ENCODE peak calls at places on chromosomes 11 and 22, in four cellular contexts. One of them, this sample, is unnamed.

GRCh38 chr11:58813693-58814092 is 30.8 kb downstream of the GLYATL2 start:
- DNase-seq in cardiac fibroblast: no peak
- DNase-seq in PC-3: peak
- DNase-seq in IMR-90: no peak
- DNase-seq in this sample: no peak

GRCh38 chr22:25021976-25022711 is 69.6 kb downstream of the KIAA1671 start:
- DNase-seq in cardiac fibroblast: no peak
- DNase-seq in PC-3: no peak
- DNase-seq in IMR-90: no peak
- DNase-seq in this sample: no peak

GRCh38 chr22:37295946-37296345 is 13.6 kb downstream of the CYTH4 start:
- DNase-seq in cardiac fibroblast: no peak
- DNase-seq in PC-3: no peak
- DNase-seq in IMR-90: no peak
- DNase-seq in this sample: no peak

GRCh38 chr11:94117871-94118270 is 10.8 kb upstream of the PANX1 start:
- DNase-seq in cardiac fibroblast: no peak
- DNase-seq in PC-3: peak
- DNase-seq in IMR-90: peak
- DNase-seq in this sample: no peak

GRCh38 chr11:106101797-106102196 is 24.3 kb downstream of the AASDHPPT start:
- DNase-seq in cardiac fibroblast: peak
- DNase-seq in PC-3: no peak
- DNase-seq in IMR-90: peak
- DNase-seq in this sample: peak

GRCh38 chr11:64858467-64859401 is 14.3 kb upstream of the CDC42BPG start:
- DNase-seq in cardiac fibroblast: no peak
- DNase-seq in PC-3: peak
- DNase-seq in IMR-90: no peak
- DNase-seq in this sample: no peak

GRCh38 chr11:62489204-62489603 is 57.4 kb downstream of the AHNAK start:
- DNase-seq in cardiac fibroblast: no peak
- DNase-seq in PC-3: no peak
- DNase-seq in IMR-90: peak
- DNase-seq in this sample: no peak

GRCh38 chr11:36490026-36490806 is 19.9 kb downstream of the TRAF6 start:
- DNase-seq in cardiac fibroblast: no peak
- DNase-seq in PC-3: no peak
- DNase-seq in IMR-90: no peak
- DNase-seq in this sample: no peak

GRCh38 chr11:28505216-28505615 is 397.0 kb downstream of the METTL15 start:
- DNase-seq in cardiac fibroblast: no peak
- DNase-seq in PC-3: peak
- DNase-seq in IMR-90: no peak
- DNase-seq in this sample: no peak

GRCh38 chr22:40960137-40960536 is 9.0 kb downstream of the RBX1 start:
- DNase-seq in cardiac fibroblast: no peak
- DNase-seq in PC-3: no peak
- DNase-seq in IMR-90: no peak
- DNase-seq in this sample: no peak

GRCh38 chr22:27348634-27349033 is 452.9 kb downstream of the MN1 start:
- DNase-seq in cardiac fibroblast: peak
- DNase-seq in PC-3: no peak
- DNase-seq in IMR-90: peak
- DNase-seq in this sample: no peak

GRCh38 chr11:13962562-13963168 is at the start of gene SPON1:
- DNase-seq in cardiac fibroblast: peak
- DNase-seq in PC-3: no peak
- DNase-seq in IMR-90: peak
- DNase-seq in this sample: peak

DNA sequence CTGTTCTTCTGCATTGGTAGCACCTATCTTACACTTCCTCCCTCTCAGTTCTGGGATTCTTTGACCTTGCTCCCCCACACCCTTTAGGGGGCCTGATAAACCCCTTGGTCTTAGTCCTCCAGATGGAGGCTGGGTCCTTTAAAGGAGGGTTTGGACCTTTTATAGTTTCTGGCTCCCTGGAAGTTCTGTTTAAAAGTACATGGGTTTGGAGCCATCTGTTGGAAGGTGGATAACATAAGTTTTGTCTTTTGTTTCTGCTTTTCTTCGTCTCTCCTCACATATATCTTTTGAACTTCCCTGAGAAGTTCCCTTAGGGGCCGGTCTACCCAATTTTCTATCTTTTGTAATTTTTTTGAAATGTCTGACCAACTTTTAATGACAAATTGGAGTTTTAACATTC is 17.9 kb upstream of the HYLS1 start:
- DNase-seq in cardiac fibroblast: peak
- DNase-seq in PC-3: no peak
- DNase-seq in IMR-90: no peak
- DNase-seq in this sample: no peak
- TF ChIP-seq CTCF in cardiac fibroblast: no peak
- TF ChIP-seq CTCF in PC-3: no peak
- TF ChIP-seq CTCF in IMR-90: no peak
- TF ChIP-seq CTCF in this sample: no peak

GRCh38 chr11:69401715-69402114 is 79.7 kb upstream of the LINC01488 start:
- DNase-seq in cardiac fibroblast: no peak
- DNase-seq in PC-3: no peak
- DNase-seq in IMR-90: no peak
- DNase-seq in this sample: no peak
- TF ChIP-seq CTCF in cardiac fibroblast: no peak
- TF ChIP-seq CTCF in PC-3: no peak
- TF ChIP-seq CTCF in IMR-90: no peak
- TF ChIP-seq CTCF in this sample: no peak

DNA sequence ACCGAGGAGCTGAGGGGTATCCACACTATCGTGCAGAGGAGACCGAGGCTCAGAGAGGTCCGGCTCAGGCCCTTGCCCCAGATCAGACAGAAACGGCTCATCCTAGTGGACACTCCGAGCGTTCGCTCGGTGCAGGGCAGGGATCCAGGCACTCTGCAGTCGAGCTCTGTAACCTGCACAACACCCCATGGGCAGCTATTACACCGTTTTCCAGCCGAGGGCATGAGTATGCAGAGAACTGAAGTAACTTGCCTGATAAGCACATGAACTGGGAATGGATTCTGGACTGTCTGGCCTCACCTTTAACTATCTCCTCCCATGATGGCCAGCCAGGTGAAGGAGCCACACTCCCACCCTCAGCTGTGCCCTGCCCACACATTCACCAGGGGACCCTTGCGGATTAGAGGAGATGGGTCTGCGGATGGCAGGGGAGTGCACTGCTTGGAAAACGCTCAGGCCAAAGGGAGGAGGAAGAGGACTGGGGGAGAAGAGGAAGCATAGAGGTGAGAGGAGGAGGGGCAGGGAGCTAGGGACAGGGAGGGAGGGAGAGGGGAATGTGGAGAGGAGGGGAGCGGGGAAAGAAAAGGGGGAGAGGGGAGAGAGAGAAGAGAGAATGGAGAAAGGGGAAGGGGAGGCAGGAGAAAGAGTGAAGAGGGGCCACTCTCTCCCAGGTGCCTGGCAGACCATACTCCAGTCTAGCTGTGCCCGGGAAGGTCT is 33.0 kb upstream of the TCF20 start:
- DNase-seq in cardiac fibroblast: no peak
- DNase-seq in PC-3: no peak
- DNase-seq in IMR-90: no peak
- DNase-seq in this sample: no peak
- TF ChIP-seq CTCF in cardiac fibroblast: no peak
- TF ChIP-seq CTCF in PC-3: no peak
- TF ChIP-seq CTCF in IMR-90: no peak
- TF ChIP-seq CTCF in this sample: no peak

DNA sequence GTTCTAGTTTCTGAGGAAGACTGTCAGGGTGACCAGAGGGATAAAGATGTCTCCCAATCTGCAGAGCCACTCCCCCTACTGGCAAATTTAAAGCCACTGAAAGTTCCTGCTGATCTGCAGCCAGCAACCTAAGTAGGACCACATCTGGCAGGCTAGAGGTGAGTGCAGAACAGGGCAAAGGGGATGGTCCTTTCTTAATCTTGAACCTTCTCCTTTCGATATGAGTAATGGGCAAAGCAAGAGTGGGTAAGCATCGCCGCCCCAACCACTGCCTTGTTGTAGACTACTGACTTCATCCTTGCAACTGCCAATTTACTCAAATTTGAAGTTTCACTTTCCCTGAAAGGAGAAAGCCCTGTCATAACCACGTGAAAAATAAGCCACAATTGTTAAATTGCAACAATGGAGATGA is 30.7 kb downstream of the SCUBE2 start:
- DNase-seq in cardiac fibroblast: no peak
- DNase-seq in PC-3: peak
- DNase-seq in IMR-90: no peak
- DNase-seq in this sample: no peak
- TF ChIP-seq CTCF in cardiac fibroblast: peak
- TF ChIP-seq CTCF in PC-3: peak
- TF ChIP-seq CTCF in IMR-90: no peak
- TF ChIP-seq CTCF in this sample: peak

DNA sequence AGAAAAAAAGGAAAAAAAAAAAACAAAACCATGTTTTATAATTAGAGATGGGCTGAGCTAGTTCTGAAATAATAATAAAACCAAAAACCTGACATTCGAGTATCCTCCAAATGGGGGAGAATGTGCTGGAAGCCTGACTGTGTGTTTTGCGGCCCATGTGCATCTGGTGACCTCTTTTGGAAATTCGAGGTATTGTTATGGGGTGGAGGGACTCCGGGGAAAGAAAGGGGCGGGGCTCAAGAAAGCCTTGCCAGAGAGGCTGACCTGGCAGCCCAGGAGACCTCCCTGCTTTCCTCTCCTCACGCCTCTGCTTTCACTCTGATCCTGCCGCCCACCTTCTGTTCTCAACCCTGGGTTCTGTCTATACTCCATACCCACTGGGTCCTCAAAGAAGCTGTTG is 72.9 kb downstream of the CTTN start:
- DNase-seq in cardiac fibroblast: peak
- DNase-seq in PC-3: peak
- DNase-seq in IMR-90: no peak
- DNase-seq in this sample: peak
- TF ChIP-seq CTCF in cardiac fibroblast: peak
- TF ChIP-seq CTCF in PC-3: peak
- TF ChIP-seq CTCF in IMR-90: peak
- TF ChIP-seq CTCF in this sample: peak

DNA sequence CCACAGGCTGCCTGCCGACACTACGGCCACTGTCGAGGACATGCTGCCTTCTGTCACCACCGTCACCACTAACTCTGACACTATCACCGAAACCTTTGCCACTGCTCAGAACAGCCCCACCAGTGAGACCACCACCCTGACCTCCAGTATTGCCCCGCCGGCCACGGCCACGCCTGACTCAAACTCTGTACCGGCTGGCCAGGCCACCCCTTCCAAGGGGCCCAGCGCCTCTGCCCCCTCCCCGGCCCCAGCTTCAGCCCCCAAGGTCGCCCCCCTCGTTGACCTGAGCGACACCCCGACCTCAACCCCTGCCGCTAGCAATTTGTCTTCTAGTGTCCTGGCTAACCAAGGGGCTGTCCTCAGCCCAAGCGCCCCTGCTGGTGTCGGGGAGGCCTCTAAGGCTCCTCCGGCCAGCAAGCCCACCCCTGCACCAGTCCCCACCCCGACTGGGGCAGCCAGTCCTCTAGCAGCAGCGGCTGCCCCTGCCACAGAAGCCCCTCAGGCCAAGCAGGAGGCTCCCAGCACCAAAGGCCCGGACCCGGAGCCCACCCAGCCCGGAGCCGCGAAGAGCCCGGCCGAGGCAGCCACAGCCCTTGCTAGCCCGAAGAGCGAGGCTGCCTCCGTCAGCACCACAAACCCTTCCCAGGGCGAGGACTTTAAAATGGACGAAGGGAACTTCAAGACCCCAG is 41.3 kb upstream of the TTC12 start:
- DNase-seq in cardiac fibroblast: no peak
- DNase-seq in PC-3: no peak
- DNase-seq in IMR-90: no peak
- DNase-seq in this sample: no peak
- TF ChIP-seq CTCF in cardiac fibroblast: no peak
- TF ChIP-seq CTCF in PC-3: no peak
- TF ChIP-seq CTCF in IMR-90: no peak
- TF ChIP-seq CTCF in this sample: no peak

GRCh38 chr22:46035380-46035741 is 58.4 kb upstream of the WNT7B start:
- DNase-seq in cardiac fibroblast: no peak
- DNase-seq in PC-3: no peak
- DNase-seq in IMR-90: no peak
- DNase-seq in this sample: no peak

GRCh38 chr22:46038516-46039430 is 61.8 kb upstream of the WNT7B start:
- DNase-seq in cardiac fibroblast: no peak
- DNase-seq in PC-3: no peak
- DNase-seq in IMR-90: no peak
- DNase-seq in this sample: no peak

GRCh38 chr22:46035742-46036557 is 59.0 kb upstream of the WNT7B start:
- DNase-seq in cardiac fibroblast: peak
- DNase-seq in PC-3: peak
- DNase-seq in IMR-90: peak
- DNase-seq in this sample: peak

GRCh38 chr22:46038174-46038487 is 61.2 kb upstream of the WNT7B start:
- DNase-seq in cardiac fibroblast: no peak
- DNase-seq in PC-3: no peak
- DNase-seq in IMR-90: no peak
- DNase-seq in this sample: no peak

DNA sequence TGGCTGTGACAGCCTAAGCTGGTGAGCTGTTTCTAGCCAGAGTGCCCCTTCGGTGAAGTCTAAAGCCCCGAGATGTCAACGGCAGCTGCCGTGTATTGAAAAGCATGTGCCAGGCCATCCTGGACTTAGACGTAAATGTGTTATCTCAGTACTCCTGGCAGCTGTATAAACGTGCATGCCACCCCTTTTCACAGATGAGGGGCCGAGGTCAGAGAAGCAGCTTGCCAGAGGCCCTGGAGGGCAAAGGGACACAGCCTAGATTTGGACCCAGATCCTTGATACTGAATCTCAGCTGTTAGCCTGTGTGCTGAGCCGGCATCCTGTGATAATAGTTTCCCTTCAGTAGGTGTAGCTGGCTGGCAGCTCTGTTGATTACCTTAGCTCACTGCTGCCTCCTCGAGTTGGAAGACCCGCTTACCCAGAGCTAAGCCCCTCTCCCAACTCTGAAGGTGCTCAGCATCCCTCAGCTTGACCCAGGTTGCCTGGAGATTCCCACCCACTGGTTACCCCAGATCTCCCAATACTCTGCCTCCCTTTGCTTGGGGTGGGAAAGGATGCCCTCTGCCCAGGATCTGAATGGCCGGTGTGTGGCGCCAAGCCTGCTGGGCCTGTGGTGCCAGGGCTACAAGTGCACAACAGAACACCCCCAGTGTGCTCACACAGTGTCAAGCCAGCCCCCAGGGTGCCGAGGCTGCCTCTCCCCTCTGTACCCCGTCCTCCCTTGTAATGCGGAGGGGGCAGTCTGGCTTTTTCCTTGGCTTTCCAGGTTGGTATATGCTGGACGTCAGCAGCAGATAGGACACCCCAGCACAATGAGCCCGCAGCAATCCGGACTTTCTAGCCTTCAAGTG is 59.8 kb upstream of the WNT7B start:
- DNase-seq in cardiac fibroblast: peak
- DNase-seq in PC-3: peak
- DNase-seq in IMR-90: no peak
- DNase-seq in this sample: peak
- TF ChIP-seq CTCF in cardiac fibroblast: peak
- TF ChIP-seq CTCF in PC-3: peak
- TF ChIP-seq CTCF in IMR-90: peak
- TF ChIP-seq CTCF in this sample: peak

GRCh38 chr22:29078036-29078868 is 5.4 kb downstream of the KREMEN1 start:
- DNase-seq in cardiac fibroblast: no peak
- DNase-seq in PC-3: no peak
- DNase-seq in IMR-90: no peak
- DNase-seq in this sample: no peak
- TF ChIP-seq CTCF in cardiac fibroblast: no peak
- TF ChIP-seq CTCF in PC-3: no peak
- TF ChIP-seq CTCF in IMR-90: no peak
- TF ChIP-seq CTCF in this sample: no peak